ENCODE peak calls at places on chromosomes 5 and 9, in seven cellular contexts. One of them, this sample, is unnamed.

GRCh38 chr9:36328798-36329411 is 70.7 kb upstream of the GNE start:
- DNase-seq in cardiac fibroblast: peak; percentile 87
- DNase-seq in left ventricle myocardium inferior: no peak
- DNase-seq in fibroblast of mammary gland: peak; percentile 82
- DNase-seq in brain microvascular endothelial cell: peak; percentile 67
- DNase-seq in psoas muscle: no peak
- DNase-seq in IMR-90: peak; percentile 80
- DNase-seq in this sample: peak; percentile 41

GRCh38 chr5:11904270-11904906 is at the start of gene CTNND2:
- DNase-seq in cardiac fibroblast: peak; percentile 4
- DNase-seq in left ventricle myocardium inferior: no peak
- DNase-seq in fibroblast of mammary gland: no peak
- DNase-seq in brain microvascular endothelial cell: no peak
- DNase-seq in psoas muscle: no peak
- DNase-seq in IMR-90: no peak
- DNase-seq in this sample: no peak

GRCh38 chr5:93995126-93995621 is 253.8 kb upstream of the POU5F2 start:
- DNase-seq in cardiac fibroblast: peak; percentile 33
- DNase-seq in left ventricle myocardium inferior: no peak
- DNase-seq in fibroblast of mammary gland: peak; percentile 61
- DNase-seq in brain microvascular endothelial cell: no peak
- DNase-seq in psoas muscle: no peak
- DNase-seq in IMR-90: no peak
- DNase-seq in this sample: no peak

GRCh38 chr5:15993934-15994333 is 185.7 kb downstream of the MARCHF11 start:
- DNase-seq in cardiac fibroblast: peak; percentile 39
- DNase-seq in left ventricle myocardium inferior: no peak
- DNase-seq in fibroblast of mammary gland: peak; percentile 20
- DNase-seq in brain microvascular endothelial cell: peak; percentile 34
- DNase-seq in psoas muscle: no peak
- DNase-seq in IMR-90: peak; percentile 30
- DNase-seq in this sample: no peak

GRCh38 chr5:129377504-129377903 is 82.6 kb upstream of the ADAMTS19 start:
- DNase-seq in cardiac fibroblast: no peak
- DNase-seq in left ventricle myocardium inferior: no peak
- DNase-seq in fibroblast of mammary gland: no peak
- DNase-seq in brain microvascular endothelial cell: no peak
- DNase-seq in psoas muscle: no peak
- DNase-seq in IMR-90: no peak
- DNase-seq in this sample: no peak

GRCh38 chr9:136204838-136205706 is at the start of gene LHX3:
- DNase-seq in cardiac fibroblast: no peak
- DNase-seq in left ventricle myocardium inferior: no peak
- DNase-seq in fibroblast of mammary gland: no peak
- DNase-seq in brain microvascular endothelial cell: no peak
- DNase-seq in psoas muscle: no peak
- DNase-seq in IMR-90: no peak
- DNase-seq in this sample: no peak

GRCh38 chr9:16664211-16664610 is 206.3 kb downstream of the BNC2 start:
- DNase-seq in cardiac fibroblast: no peak
- DNase-seq in left ventricle myocardium inferior: no peak
- DNase-seq in fibroblast of mammary gland: no peak
- DNase-seq in brain microvascular endothelial cell: no peak
- DNase-seq in psoas muscle: no peak
- DNase-seq in IMR-90: peak; percentile 29
- DNase-seq in this sample: peak; percentile 87

GRCh38 chr9:103731541-103731940 is 362.6 kb upstream of the SMC2 start:
- DNase-seq in cardiac fibroblast: peak; percentile 62
- DNase-seq in left ventricle myocardium inferior: no peak
- DNase-seq in fibroblast of mammary gland: peak; percentile 18
- DNase-seq in brain microvascular endothelial cell: peak; percentile 54
- DNase-seq in psoas muscle: no peak
- DNase-seq in IMR-90: no peak
- DNase-seq in this sample: no peak

GRCh38 chr9:126317513-126317912 is 9.1 kb upstream of the MVB12B start:
- DNase-seq in cardiac fibroblast: peak; percentile 16
- DNase-seq in left ventricle myocardium inferior: no peak
- DNase-seq in fibroblast of mammary gland: peak; percentile 5
- DNase-seq in brain microvascular endothelial cell: no peak
- DNase-seq in psoas muscle: peak; percentile 65
- DNase-seq in IMR-90: peak; percentile 25
- DNase-seq in this sample: no peak

GRCh38 chr5:180786398-180787005 is 16.1 kb downstream of the MGAT1 start:
- DNase-seq in cardiac fibroblast: no peak
- DNase-seq in left ventricle myocardium inferior: no peak
- DNase-seq in fibroblast of mammary gland: peak; percentile 34
- DNase-seq in brain microvascular endothelial cell: no peak
- DNase-seq in psoas muscle: no peak
- DNase-seq in IMR-90: no peak
- DNase-seq in this sample: no peak

GRCh38 chr5:180785151-180785781 is 17.3 kb downstream of the MGAT1 start:
- DNase-seq in cardiac fibroblast: peak; percentile 89
- DNase-seq in left ventricle myocardium inferior: no peak
- DNase-seq in fibroblast of mammary gland: peak; percentile 71
- DNase-seq in brain microvascular endothelial cell: peak; percentile 75
- DNase-seq in psoas muscle: no peak
- DNase-seq in IMR-90: peak; percentile 87
- DNase-seq in this sample: no peak

GRCh38 chr5:180784497-180785097 is 18.0 kb downstream of the MGAT1 start:
- DNase-seq in cardiac fibroblast: peak; percentile 92
- DNase-seq in left ventricle myocardium inferior: peak; percentile 78
- DNase-seq in fibroblast of mammary gland: peak; percentile 89
- DNase-seq in brain microvascular endothelial cell: peak; percentile 86
- DNase-seq in psoas muscle: peak; percentile 90
- DNase-seq in IMR-90: peak; percentile 87
- DNase-seq in this sample: no peak

GRCh38 chr5:180787025-180787424 is 15.6 kb downstream of the MGAT1 start:
- DNase-seq in cardiac fibroblast: no peak
- DNase-seq in left ventricle myocardium inferior: no peak
- DNase-seq in fibroblast of mammary gland: peak; percentile 22
- DNase-seq in brain microvascular endothelial cell: peak; percentile 11
- DNase-seq in psoas muscle: no peak
- DNase-seq in IMR-90: peak; percentile 29
- DNase-seq in this sample: no peak

DNA sequence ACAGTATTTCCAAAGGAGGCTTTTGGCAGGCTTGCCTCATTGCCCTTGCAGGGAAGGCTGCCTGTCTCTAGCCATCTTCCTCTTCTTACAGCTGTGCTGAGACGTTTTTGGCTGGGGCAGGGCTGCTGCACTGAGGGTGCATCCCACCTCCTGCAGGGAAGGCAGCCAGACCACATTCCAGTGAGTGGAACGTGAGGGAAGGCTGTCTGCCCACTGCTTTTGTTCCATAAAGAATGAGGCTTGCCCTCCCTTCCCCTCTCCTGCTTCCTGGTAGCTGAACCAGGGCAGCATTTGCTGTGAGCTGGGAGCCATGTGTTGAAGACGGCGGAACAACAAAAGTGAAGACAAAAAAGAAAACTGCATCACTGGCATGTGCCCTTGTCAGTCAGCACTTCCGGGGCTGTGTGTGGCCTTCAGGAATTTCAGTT is 16.8 kb downstream of the MGAT1 start:
- DNase-seq in cardiac fibroblast: peak; percentile 79
- DNase-seq in left ventricle myocardium inferior: no peak
- DNase-seq in fibroblast of mammary gland: peak; percentile 71
- DNase-seq in brain microvascular endothelial cell: peak; percentile 28
- DNase-seq in psoas muscle: no peak
- DNase-seq in IMR-90: peak; percentile 64
- DNase-seq in this sample: no peak
- H3K4me3 ChIP-seq in cardiac fibroblast: no peak overlapping the region
- H3K4me3 ChIP-seq in left ventricle myocardium inferior: peak overlapping the region; percentile 27
- H3K4me3 ChIP-seq in fibroblast of mammary gland: no peak overlapping the region
- H3K4me3 ChIP-seq in brain microvascular endothelial cell: no peak overlapping the region
- H3K4me3 ChIP-seq in psoas muscle: no peak overlapping the region
- H3K4me3 ChIP-seq in IMR-90: no peak overlapping the region
- H3K4me3 ChIP-seq in this sample: no peak overlapping the region

GRCh38 chr9:3479516-3480352 is 46.1 kb downstream of the RFX3 start:
- DNase-seq in cardiac fibroblast: no peak
- DNase-seq in left ventricle myocardium inferior: no peak
- DNase-seq in fibroblast of mammary gland: no peak
- DNase-seq in brain microvascular endothelial cell: no peak
- DNase-seq in psoas muscle: no peak
- DNase-seq in IMR-90: no peak
- DNase-seq in this sample: no peak
- TF ChIP-seq CTCF in cardiac fibroblast: no peak
- TF ChIP-seq CTCF in left ventricle myocardium inferior: no peak
- TF ChIP-seq CTCF in fibroblast of mammary gland: no peak
- TF ChIP-seq CTCF in brain microvascular endothelial cell: no peak
- TF ChIP-seq CTCF in psoas muscle: no peak
- TF ChIP-seq CTCF in IMR-90: no peak
- TF ChIP-seq CTCF in this sample: no peak

DNA sequence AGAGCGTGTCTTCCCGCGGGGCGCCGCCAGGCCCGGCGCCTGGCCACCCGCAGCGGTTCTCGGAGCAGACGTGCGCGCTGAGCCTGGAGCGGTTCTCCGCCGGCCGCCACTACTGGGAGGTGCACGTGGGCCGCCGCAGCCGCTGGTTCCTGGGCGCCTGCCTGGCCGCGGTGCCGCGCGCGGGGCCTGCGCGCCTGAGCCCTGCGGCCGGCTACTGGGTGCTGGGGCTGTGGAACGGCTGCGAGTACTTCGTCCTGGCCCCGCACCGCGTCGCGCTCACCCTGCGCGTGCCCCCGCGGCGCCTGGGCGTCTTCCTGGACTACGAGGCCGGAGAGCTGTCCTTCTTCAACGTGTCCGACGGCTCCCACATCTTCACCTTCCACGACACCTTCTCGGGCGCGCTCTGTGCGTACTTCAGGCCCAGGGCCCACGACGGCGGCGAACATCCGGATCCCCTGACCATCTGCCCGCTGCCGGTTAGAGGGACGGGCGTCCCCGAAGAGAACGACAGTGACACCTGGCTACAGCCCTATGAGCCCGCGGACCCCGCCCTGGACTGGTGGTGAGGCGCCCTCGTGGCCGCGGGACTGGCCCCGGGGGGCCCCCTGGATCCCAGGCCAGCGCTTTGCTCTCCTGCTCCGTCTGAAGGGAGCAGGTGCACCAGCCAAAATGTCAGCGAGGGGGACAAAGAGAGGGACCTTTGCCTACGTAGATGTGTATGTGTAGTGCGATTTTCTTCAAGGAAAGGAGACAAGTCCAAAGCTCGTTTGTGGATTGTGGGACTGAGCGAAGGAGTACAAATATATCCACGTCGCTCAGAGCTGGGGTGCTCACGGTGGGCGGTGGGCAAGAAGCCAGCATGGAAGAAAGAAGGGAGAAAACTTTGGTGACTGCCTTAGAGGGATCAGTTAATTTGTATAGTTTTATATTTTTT is 19.5 kb downstream of the BTNL9 start:
- DNase-seq in cardiac fibroblast: no peak
- DNase-seq in left ventricle myocardium inferior: no peak
- DNase-seq in fibroblast of mammary gland: no peak
- DNase-seq in brain microvascular endothelial cell: no peak
- DNase-seq in psoas muscle: no peak
- DNase-seq in IMR-90: no peak
- DNase-seq in this sample: no peak
- H3K4me3 ChIP-seq in cardiac fibroblast: no peak overlapping the region
- H3K4me3 ChIP-seq in left ventricle myocardium inferior: peak overlapping the region; percentile 5
- H3K4me3 ChIP-seq in fibroblast of mammary gland: no peak overlapping the region
- H3K4me3 ChIP-seq in brain microvascular endothelial cell: no peak overlapping the region
- H3K4me3 ChIP-seq in psoas muscle: no peak overlapping the region
- H3K4me3 ChIP-seq in IMR-90: no peak overlapping the region
- H3K4me3 ChIP-seq in this sample: no peak overlapping the region

GRCh38 chr9:133463234-133463863 is 3.6 kb downstream of the CACFD1 start:
- DNase-seq in cardiac fibroblast: no peak
- DNase-seq in left ventricle myocardium inferior: no peak
- DNase-seq in fibroblast of mammary gland: no peak
- DNase-seq in brain microvascular endothelial cell: no peak
- DNase-seq in psoas muscle: no peak
- DNase-seq in IMR-90: no peak
- DNase-seq in this sample: no peak
- TF ChIP-seq CTCF in cardiac fibroblast: no peak
- TF ChIP-seq CTCF in left ventricle myocardium inferior: no peak
- TF ChIP-seq CTCF in fibroblast of mammary gland: no peak
- TF ChIP-seq CTCF in brain microvascular endothelial cell: peak; percentile 10
- TF ChIP-seq CTCF in psoas muscle: no peak
- TF ChIP-seq CTCF in IMR-90: no peak
- TF ChIP-seq CTCF in this sample: peak; percentile 13